ENCODE peak calls at places on chromosomes 2 and 18, in nine cellular contexts. K is pancreas, E is tibial nerve, I is sigmoid colon, V is K562, H is adrenal gland, P is ascending aorta, F is IMR-90, Q is PC-3. M is an unnamed sample. For H3K4me1, the result is how much of the 10 kb centered on the place peaks cover.

GRCh38 chr18:41809652-41810051 is 145.4 kb upstream of the PIK3C3 start:
- DNase-seq in E (no peak), V (no peak), Q (no peak), K (no peak), P (no peak), F (no peak), H (no peak), I (no peak), M (peak)

GRCh38 chr18:11004294-11004693 is 145.1 kb downstream of the PIEZO2 start:
- DNase-seq in E (no peak), Q (no peak), P (no peak), K (no peak), V (no peak), I (no peak), H (no peak), F (peak), M (no peak)

GRCh38 chr2:118994778-118995177 is 52.8 kb downstream of the MARCO start:
- DNase-seq in K (no peak), P (no peak), V (no peak), H (no peak), Q (no peak), E (no peak), F (no peak), I (no peak), M (no peak)

GRCh38 chr2:60834270-60834717 is 47.1 kb upstream of the REL start:
- DNase-seq in P (no peak), H (no peak), I (no peak), E (no peak), K (no peak), V (no peak), F (no peak), Q (no peak), M (no peak)

GRCh38 chr2:108324531-108325256 is 36.0 kb downstream of the SULT1C2 start:
- DNase-seq in Q (peak), F (peak), I (no peak), P (no peak), V (no peak), E (no peak), H (no peak), K (no peak), M (no peak)

GRCh38 chr2:56202722-56203121 is 18.9 kb downstream of the CCDC85A start:
- DNase-seq in V (no peak), P (no peak), H (no peak), F (no peak), Q (no peak), I (no peak), K (no peak), E (no peak), M (no peak)

GRCh38 chr2:79994915-79995419 is 309.6 kb downstream of the LRRTM1 start:
- DNase-seq in E (no peak), H (no peak), V (no peak), P (no peak), F (peak), Q (no peak), K (no peak), I (no peak), M (no peak)

GRCh38 chr2:95034221-95034620 is 8.7 kb downstream of the MAL start:
- DNase-seq in H (no peak), I (no peak), F (no peak), V (no peak), E (no peak), P (no peak), Q (peak), K (no peak), M (no peak)

GRCh38 chr2:38013158-38013752 is 62.7 kb downstream of the CYP1B1 start:
- DNase-seq in E (no peak), F (peak), P (no peak), V (no peak), H (no peak), K (no peak), Q (peak), I (no peak), M (no peak)

GRCh38 chr18:63320690-63321265 is 1.2 kb upstream of the BCL2 start:
- DNase-seq in K (peak), H (no peak), V (peak), I (peak), E (no peak), P (peak), Q (peak), F (peak), M (peak)

GRCh38 chr2:205058409-205058808 is 513.1 kb downstream of the PARD3B start:
- DNase-seq in E (no peak), Q (no peak), P (no peak), V (no peak), I (no peak), H (no peak), F (no peak), K (no peak), M (no peak)

GRCh38 chr2:241036397-241036963 is 38.1 kb downstream of the SNED1 start:
- DNase-seq in V (peak), I (peak), E (no peak), K (peak), F (no peak), H (no peak), Q (peak), P (no peak), M (peak)

GRCh38 chr2:70696142-70696541 is 71.9 kb downstream of the ADD2 start:
- DNase-seq in E (no peak), V (peak), I (peak), H (no peak), K (no peak), F (no peak), Q (no peak), P (no peak), M (peak)

GRCh38 chr2:152740743-152741328 is 22.4 kb downstream of the ARL6IP6 start:
- DNase-seq in K (no peak), I (no peak), E (no peak), H (no peak), P (no peak), V (peak), F (peak), Q (peak), M (no peak)

GRCh38 chr2:119415630-119416029 is 16.0 kb upstream of the TMEM37 start:
- DNase-seq in H (no peak), K (no peak), Q (no peak), E (no peak), I (no peak), F (no peak), P (no peak), V (no peak), M (no peak)

GRCh38 chr2:136025057-136025973 is 39.9 kb upstream of the DARS1 start:
- DNase-seq in E (no peak), H (peak), I (peak), V (peak), F (peak), P (no peak), Q (no peak), K (peak), M (peak)

GRCh38 chr2:235017441-235017840 is 65.6 kb downstream of the SH3BP4 start:
- DNase-seq in V (no peak), K (no peak), P (no peak), E (no peak), H (no peak), Q (no peak), F (no peak), I (no peak), M (no peak)

GRCh38 chr2:217955881-217956493 is 46.8 kb downstream of the TNS1 start:
- DNase-seq in P (no peak), V (no peak), F (no peak), E (no peak), H (peak), K (no peak), Q (no peak), I (no peak), M (no peak)

GRCh38 chr2:158726906-158727592 is 68.1 kb upstream of the DAPL1 start:
- DNase-seq in V (no peak), H (no peak), I (no peak), P (no peak), F (no peak), K (no peak), Q (no peak), E (no peak), M (peak)

GRCh38 chr2:172179045-172179742 is 76.5 kb upstream of the DLX2 start:
- DNase-seq in K (no peak), H (no peak), F (peak), Q (peak), E (no peak), I (no peak), P (no peak), V (no peak), M (no peak)

GRCh38 chr2:37610638-37611289 is 60.7 kb downstream of the CDC42EP3 start:
- DNase-seq in K (no peak), V (no peak), H (no peak), E (no peak), I (no peak), Q (no peak), P (no peak), F (no peak), M (no peak)

GRCh38 chr2:121567452-121567851 is 36.8 kb downstream of the RNU4ATAC start:
- DNase-seq in E (no peak), F (no peak), I (no peak), K (no peak), V (no peak), Q (no peak), P (no peak), H (no peak), M (no peak)

GRCh38 chr2:1742300-1742679 is 2.0 kb downstream of the PXDN start:
- DNase-seq in V (no peak), I (peak), P (no peak), E (no peak), H (no peak), Q (no peak), K (no peak), F (peak), M (no peak)

GRCh38 chr2:173511357-173511756 is 156.7 kb downstream of the CDCA7 start:
- DNase-seq in K (no peak), V (no peak), F (no peak), H (no peak), I (no peak), Q (peak), E (no peak), P (no peak), M (no peak)

GRCh38 chr2:177772529-177772928 is 300.0 kb downstream of the PDE11A start:
- DNase-seq in P (no peak), F (peak), K (no peak), I (no peak), Q (peak), E (no peak), H (no peak), V (peak), M (no peak)

GRCh38 chr2:100936972-100937542 is 65.0 kb upstream of the RPL31 start:
- DNase-seq in E (no peak), V (no peak), Q (no peak), I (no peak), P (no peak), H (no peak), F (no peak), K (no peak), M (peak)

GRCh38 chr18:48949606-48950535 is 894 bp downstream of the SMAD7 start:
- DNase-seq in F (peak), K (peak), E (no peak), Q (peak), I (no peak), H (peak), V (peak), P (no peak), M (peak)

GRCh38 chr2:153819501-153819900 is 52.2 kb upstream of the GALNT13 start:
- DNase-seq in F (no peak), H (no peak), E (no peak), K (no peak), V (no peak), P (no peak), I (no peak), Q (peak), M (peak)

GRCh38 chr18:56035546-56035945 is 447.6 kb upstream of the TCF4 start:
- DNase-seq in Q (no peak), V (no peak), E (no peak), P (no peak), I (no peak), K (no peak), H (no peak), F (no peak), M (no peak)

GRCh38 chr2:233867993-233868532 is at the start of gene MSL3B:
- DNase-seq in P (no peak), E (no peak), I (no peak), K (peak), H (no peak), V (peak), Q (peak), F (peak), M (peak)

GRCh38 chr18:27952741-27953140 is 224.2 kb downstream of the CDH2 start:
- DNase-seq in P (no peak), E (no peak), V (no peak), H (no peak), I (no peak), F (no peak), K (no peak), Q (no peak), M (no peak)

GRCh38 chr18:22637787-22638186 is 220.1 kb upstream of the CTAGE1 start:
- DNase-seq in H (no peak), E (no peak), P (no peak), Q (peak), F (peak), K (no peak), V (no peak), I (no peak), M (no peak)

GRCh38 chr18:76467371-76468190 is 27.5 kb downstream of the ZNF516 start:
- DNase-seq in Q (no peak), H (peak), K (no peak), P (no peak), V (no peak), I (peak), F (peak), E (no peak), M (peak)

GRCh38 chr2:160596431-160596830 is 102.8 kb upstream of the RBMS1 start:
- DNase-seq in K (no peak), H (no peak), E (no peak), P (no peak), Q (no peak), I (no peak), V (no peak), F (no peak), M (no peak)

GRCh38 chr2:174153757-174154680 is 94.3 kb downstream of the OLA1 start:
- DNase-seq in I (no peak), V (no peak), K (no peak), E (no peak), P (no peak), F (peak), H (peak), Q (no peak), M (no peak)

DNA sequence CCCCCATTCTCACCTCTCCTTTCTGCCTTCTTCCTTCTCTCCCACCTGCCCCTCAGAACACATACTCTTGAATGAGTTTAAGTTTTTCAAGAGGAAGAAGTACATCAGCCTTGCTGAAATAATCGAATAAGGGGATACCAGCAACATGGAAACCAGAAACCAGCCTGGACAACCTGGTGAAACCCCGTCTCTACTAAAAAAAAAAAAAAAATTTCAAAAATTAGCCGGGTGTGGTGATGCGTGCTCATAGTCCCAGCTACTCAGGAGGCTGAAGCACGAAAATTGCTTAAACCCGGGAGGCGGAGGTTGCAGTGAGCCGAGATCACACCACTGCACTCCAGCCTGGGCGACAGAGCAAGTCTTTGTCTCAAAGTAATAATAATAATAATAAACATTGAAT is 75.0 kb upstream of the SLC1A4 start:
- DNase-seq in V (no peak), K (no peak), F (no peak), E (no peak), Q (no peak), I (no peak), H (no peak), P (no peak), M (no peak)
- H3K4me3 ChIP-seq in V (no peak), K (no peak), F (no peak), E (no peak), Q (no peak), I (no peak), H (no peak), P (no peak), M (no peak)

GRCh38 chr2:44936275-44936674 is 5.2 kb upstream of the SIX3 start:
- DNase-seq in Q (no peak), H (no peak), P (no peak), K (no peak), F (no peak), I (no peak), E (no peak), V (no peak), M (no peak)

GRCh38 chr2:44939074-44940052 is 2.1 kb upstream of the SIX3 start:
- DNase-seq in K (no peak), V (no peak), P (no peak), E (no peak), H (no peak), Q (no peak), F (no peak), I (no peak), M (peak)

GRCh38 chr2:44938287-44939073 is 3.0 kb upstream of the SIX3 start:
- DNase-seq in I (no peak), K (peak), F (no peak), V (no peak), E (no peak), H (no peak), P (no peak), Q (peak), M (peak)

GRCh38 chr2:44936715-44937687 is 4.5 kb upstream of the SIX3 start:
- DNase-seq in Q (no peak), H (no peak), I (peak), V (no peak), F (no peak), P (no peak), K (no peak), E (no peak), M (peak)

GRCh38 chr2:44937688-44938240 is 3.7 kb upstream of the SIX3 start:
- DNase-seq in V (peak), I (no peak), H (no peak), F (no peak), P (no peak), E (no peak), K (no peak), Q (no peak), M (peak)
- TF ChIP-seq CTCF in V (no peak), I (no peak), H (no peak), F (no peak), P (no peak), E (no peak), K (no peak), Q (no peak), M (peak)

GRCh38 chr18:2213905-2214304 is 357.4 kb downstream of the METTL4 start:
- DNase-seq in F (no peak), E (no peak), P (no peak), H (no peak), K (no peak), Q (no peak), V (no peak), I (no peak), M (no peak)

GRCh38 chr18:2222270-2223185 is 348.8 kb downstream of the METTL4 start:
- DNase-seq in Q (peak), H (no peak), E (no peak), I (no peak), P (no peak), V (no peak), F (no peak), K (no peak), M (no peak)

GRCh38 chr18:2212846-2213245 is 358.5 kb downstream of the METTL4 start:
- DNase-seq in V (no peak), P (no peak), H (no peak), I (no peak), E (no peak), Q (no peak), K (no peak), F (no peak), M (no peak)

GRCh38 chr18:2223394-2223793 is 347.9 kb downstream of the METTL4 start:
- DNase-seq in F (no peak), E (no peak), K (no peak), V (no peak), Q (peak), P (no peak), H (no peak), I (no peak), M (no peak)

DNA sequence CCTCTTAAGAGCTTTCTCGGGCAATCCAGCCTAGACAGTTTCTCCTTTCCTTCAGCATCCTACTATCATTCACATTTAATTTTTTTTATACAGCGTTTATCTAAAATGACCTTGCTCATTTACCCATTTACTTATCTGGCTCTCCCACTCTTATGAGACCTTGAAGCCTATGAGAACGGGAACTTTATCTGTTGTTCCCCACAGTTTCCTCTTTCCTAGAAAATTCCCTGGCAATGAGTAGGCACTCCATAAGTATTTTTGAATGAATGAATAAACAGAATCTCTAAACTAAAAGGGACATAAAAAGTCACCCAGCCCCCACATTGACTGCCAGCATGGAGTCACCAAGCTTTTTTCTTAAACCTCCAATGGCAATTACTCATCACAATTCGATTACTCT is 353.2 kb downstream of the METTL4 start:
- DNase-seq in I (no peak), P (no peak), E (no peak), Q (no peak), V (no peak), K (no peak), H (no peak), F (no peak), M (no peak)
- H3K4me1 ChIP-seq in I (under half), P (under half), E (under half), Q (under half), V (under half), K (under half), H (under half), F (under half), M (under half)

GRCh38 chr2:127679680-127680361 is 4.5 kb upstream of the LIMS2 start:
- DNase-seq in H (no peak), K (no peak), V (no peak), I (peak), E (no peak), P (no peak), F (no peak), Q (no peak), M (peak)

GRCh38 chr2:127681288-127681771 is 6.0 kb upstream of the LIMS2 start:
- DNase-seq in H (peak), E (no peak), I (peak), Q (no peak), P (no peak), V (no peak), F (no peak), K (no peak), M (peak)

GRCh38 chr2:127678991-127679390 is 3.7 kb upstream of the LIMS2 start:
- DNase-seq in F (no peak), P (no peak), Q (no peak), H (no peak), E (no peak), K (no peak), I (no peak), V (no peak), M (peak)

GRCh38 chr2:127681976-127682857 is 6.9 kb upstream of the LIMS2 start:
- DNase-seq in P (no peak), V (peak), K (no peak), F (no peak), H (no peak), Q (no peak), E (no peak), I (peak), M (no peak)

DNA sequence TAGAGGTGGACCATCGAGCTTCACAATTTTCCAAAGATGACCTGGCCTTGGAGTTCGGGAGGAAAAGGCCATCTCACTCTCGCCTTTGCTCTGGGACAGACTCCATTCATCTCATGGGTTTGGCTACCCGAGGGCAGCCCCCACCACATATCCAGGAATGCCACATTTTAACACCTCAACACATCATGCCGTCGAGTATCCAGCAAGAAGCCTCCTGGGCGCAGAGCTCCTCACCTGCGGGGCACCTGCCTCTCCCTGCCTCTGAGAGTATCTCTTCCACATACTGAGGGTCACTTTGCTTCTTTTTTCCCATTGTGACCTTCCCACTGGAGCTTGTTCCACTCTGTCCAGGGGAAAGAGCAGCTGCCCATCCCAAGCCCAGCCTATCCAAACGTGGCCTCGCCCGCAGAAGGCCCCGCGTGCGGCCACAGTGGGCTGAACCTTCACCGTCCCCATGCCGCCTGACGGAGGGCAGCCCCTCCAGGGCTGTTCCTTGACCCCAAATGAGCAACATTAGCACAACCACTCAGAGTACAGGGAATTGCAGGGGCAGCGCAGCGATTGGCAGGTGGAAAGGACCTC is 5.5 kb upstream of the LIMS2 start:
- DNase-seq in K (no peak), H (no peak), Q (no peak), I (peak), F (no peak), E (no peak), P (no peak), V (no peak), M (no peak)
- H3K4me3 ChIP-seq in K (no peak), H (no peak), Q (no peak), I (peak), F (no peak), E (peak), P (peak), V (no peak), M (no peak)